ENCODE peak calls at places on chromosomes 11 and 22, in nine cellular contexts. W is ovary; K is RWPE1; B is stimulated activated CD4-positive, alpha-beta T cell treated with anti-CD3 and anti-CD28 coated beads, Interleukin-1b, Interleukin-23, amount 100 ng/mL, for 48 hours; P is cardiac fibroblast; I is T-helper 1 cell; A is renal cortical epithelial cell; L is foreskin keratinocyte; M is fibroblast of the conjunctiva. D is an unnamed sample.

GRCh38 chr11:58390551-58391063 is 16.1 kb downstream of the OR5B3 start:
- DNase-seq in W (no peak), K (no peak), B (no peak), P (no peak), I (no peak), A (no peak), L (no peak), M (no peak), D (no peak)

GRCh38 chr11:94275961-94276360 is 28.4 kb upstream of the IZUMO1R start:
- DNase-seq in W (no peak), K (no peak), B (no peak), P (no peak), I (no peak), A (no peak), L (no peak), M (no peak), D (no peak)

GRCh38 chr22:46815132-46815531 is 52.7 kb downstream of the TBC1D22A start:
- DNase-seq in W (no peak), K (no peak), B (no peak), P (no peak), I (no peak), A (peak), L (no peak), M (no peak), D (no peak)

GRCh38 chr22:42172385-42173172 is 42.0 kb upstream of the CYP2D6 start:
- DNase-seq in W (no peak), K (no peak), B (no peak), P (peak), I (no peak), A (no peak), L (no peak), M (no peak), D (no peak)

GRCh38 chr11:798093-798713 is at the start of gene SLC25A22:
- DNase-seq in W (peak), K (peak), B (peak), P (peak), I (peak), A (peak), L (peak), M (no peak), D (peak)

GRCh38 chr11:118530180-118530682 is 761 bp upstream of the TMEM25 start:
- DNase-seq in W (no peak), K (peak), B (no peak), P (no peak), I (no peak), A (no peak), L (peak), M (no peak), D (no peak)

GRCh38 chr11:117839234-117839882 is 14.8 kb upstream of the FXYD2 start:
- DNase-seq in W (no peak), K (no peak), B (no peak), P (no peak), I (no peak), A (no peak), L (no peak), M (no peak), D (no peak)

GRCh38 chr11:66082936-66083698 is 13.0 kb downstream of the PACS1 start:
- DNase-seq in W (no peak), K (no peak), B (no peak), P (peak), I (no peak), A (peak), L (no peak), M (no peak), D (no peak)

GRCh38 chr11:32290783-32291182 is 144.6 kb downstream of the WT1 start:
- DNase-seq in W (no peak), K (no peak), B (no peak), P (no peak), I (no peak), A (no peak), L (peak), M (no peak), D (peak)

GRCh38 chr11:72828081-72828567 is 13.9 kb downstream of the ATG16L2 start:
- DNase-seq in W (peak), K (no peak), B (no peak), P (no peak), I (no peak), A (no peak), L (no peak), M (no peak), D (no peak)

GRCh38 chr11:67033661-67034166 is 10.8 kb downstream of the SYT12 start:
- DNase-seq in W (no peak), K (peak), B (no peak), P (peak), I (no peak), A (peak), L (peak), M (peak), D (peak)

GRCh38 chr22:39292002-39292401 is 27.4 kb downstream of the RPL3 start:
- DNase-seq in W (no peak), K (no peak), B (no peak), P (no peak), I (no peak), A (no peak), L (no peak), M (no peak), D (no peak)

GRCh38 chr11:20353829-20354434 is 9.6 kb upstream of the HTATIP2 start:
- DNase-seq in W (no peak), K (peak), B (no peak), P (peak), I (no peak), A (peak), L (no peak), M (peak), D (peak)

GRCh38 chr11:104366321-104366734 is 202.4 kb upstream of the PDGFD start:
- DNase-seq in W (no peak), K (no peak), B (no peak), P (no peak), I (no peak), A (no peak), L (no peak), M (no peak), D (no peak)